ENCODE peak calls at places on chromosomes 12 and 14, in six cellular contexts. One of them, this sample, is unnamed. For H3K4me1, the result is how much of the 10 kb centered on the place peaks cover.

GRCh38 chr14:54083549-54084239 is 127.1 kb upstream of the BMP4 start:
- DNase-seq in HepG2: peak
- DNase-seq in SK-N-SH: no peak
- DNase-seq in transverse colon: no peak
- DNase-seq in stomach: no peak
- DNase-seq in H1: no peak
- DNase-seq in this sample: no peak

GRCh38 chr14:103508521-103508920 is 14.1 kb downstream of the CKB start:
- DNase-seq in HepG2: no peak
- DNase-seq in SK-N-SH: no peak
- DNase-seq in transverse colon: no peak
- DNase-seq in stomach: no peak
- DNase-seq in H1: no peak
- DNase-seq in this sample: no peak

GRCh38 chr12:642633-643477 is 20.4 kb downstream of the NINJ2 start:
- DNase-seq in HepG2: no peak
- DNase-seq in SK-N-SH: peak
- DNase-seq in transverse colon: peak
- DNase-seq in stomach: peak
- DNase-seq in H1: peak
- DNase-seq in this sample: peak

GRCh38 chr12:57553343-57554202 is 3.7 kb downstream of the KIF5A start:
- DNase-seq in HepG2: no peak
- DNase-seq in SK-N-SH: peak
- DNase-seq in transverse colon: no peak
- DNase-seq in stomach: no peak
- DNase-seq in H1: no peak
- DNase-seq in this sample: no peak

GRCh38 chr14:102903248-102903888 is 19.1 kb upstream of the AMN start:
- DNase-seq in HepG2: no peak
- DNase-seq in SK-N-SH: peak
- DNase-seq in transverse colon: no peak
- DNase-seq in stomach: no peak
- DNase-seq in H1: no peak
- DNase-seq in this sample: peak

GRCh38 chr14:91685600-91685999 is 46.3 kb downstream of the CATSPERB start:
- DNase-seq in HepG2: no peak
- DNase-seq in SK-N-SH: no peak
- DNase-seq in transverse colon: no peak
- DNase-seq in stomach: no peak
- DNase-seq in H1: no peak
- DNase-seq in this sample: no peak

GRCh38 chr14:59283380-59283779 is 94.9 kb downstream of the DAAM1 start:
- DNase-seq in HepG2: peak
- DNase-seq in SK-N-SH: no peak
- DNase-seq in transverse colon: no peak
- DNase-seq in stomach: no peak
- DNase-seq in H1: no peak
- DNase-seq in this sample: no peak

GRCh38 chr12:119051474-119051873 is 70.1 kb downstream of the SRRM4 start:
- DNase-seq in HepG2: no peak
- DNase-seq in SK-N-SH: no peak
- DNase-seq in transverse colon: no peak
- DNase-seq in stomach: no peak
- DNase-seq in H1: no peak
- DNase-seq in this sample: no peak

GRCh38 chr12:107917912-107918800 is 143.7 kb downstream of the ASCL4 start:
- DNase-seq in HepG2: peak
- DNase-seq in SK-N-SH: peak
- DNase-seq in transverse colon: no peak
- DNase-seq in stomach: no peak
- DNase-seq in H1: no peak
- DNase-seq in this sample: no peak

GRCh38 chr14:54050759-54051158 is 94.1 kb upstream of the BMP4 start:
- DNase-seq in HepG2: no peak
- DNase-seq in SK-N-SH: no peak
- DNase-seq in transverse colon: no peak
- DNase-seq in stomach: peak
- DNase-seq in H1: no peak
- DNase-seq in this sample: peak

GRCh38 chr12:71135812-71136176 is 22.0 kb downstream of the TSPAN8 start:
- DNase-seq in HepG2: no peak
- DNase-seq in SK-N-SH: no peak
- DNase-seq in transverse colon: no peak
- DNase-seq in stomach: no peak
- DNase-seq in H1: no peak
- DNase-seq in this sample: no peak

GRCh38 chr12:131114942-131115584 is 161.4 kb downstream of the ADGRD1 start:
- DNase-seq in HepG2: no peak
- DNase-seq in SK-N-SH: no peak
- DNase-seq in transverse colon: no peak
- DNase-seq in stomach: no peak
- DNase-seq in H1: no peak
- DNase-seq in this sample: no peak

GRCh38 chr12:79302171-79302841 is 388.5 kb downstream of the PAWR start:
- DNase-seq in HepG2: no peak
- DNase-seq in SK-N-SH: no peak
- DNase-seq in transverse colon: no peak
- DNase-seq in stomach: no peak
- DNase-seq in H1: no peak
- DNase-seq in this sample: no peak

DNA sequence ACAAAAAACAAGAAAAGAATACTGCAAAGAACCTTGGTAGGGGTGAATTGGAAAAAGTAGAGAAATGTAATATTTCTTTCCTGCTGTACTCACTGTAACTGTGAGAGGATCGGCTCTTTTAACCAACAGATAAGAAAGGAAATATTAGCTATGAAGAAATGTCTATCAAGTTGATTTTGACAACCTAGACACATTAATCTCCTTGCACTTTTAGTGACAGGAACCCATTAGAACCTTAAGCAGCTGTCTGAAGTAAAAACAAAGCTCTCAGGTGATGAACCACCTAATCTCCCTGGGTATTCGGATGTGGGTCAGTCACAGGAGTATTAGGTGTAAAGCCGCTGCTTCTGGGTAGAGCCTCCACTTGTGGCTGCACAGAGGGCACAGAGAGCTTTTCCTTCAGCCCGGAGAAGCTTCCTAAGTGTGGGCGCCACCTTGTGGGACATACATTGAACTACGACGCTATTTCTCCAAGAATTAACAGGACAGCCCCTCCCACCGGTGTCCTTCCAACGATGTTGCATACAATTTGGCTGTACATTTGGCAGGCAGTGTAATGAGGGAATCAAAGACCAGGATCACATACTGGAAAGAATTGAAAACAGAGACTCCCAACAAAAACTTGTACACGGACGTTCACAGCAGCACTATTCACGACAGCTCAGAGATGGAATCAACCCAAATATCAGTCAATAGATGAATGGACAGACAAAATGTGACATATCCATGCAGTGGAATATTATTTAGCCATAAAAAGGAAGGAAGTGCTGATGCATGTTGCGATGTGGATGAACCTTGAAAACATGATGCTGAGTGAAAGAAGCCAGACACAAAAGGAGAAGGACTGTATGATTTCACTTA is 28.9 kb upstream of the MAPKAPK5 start:
- DNase-seq in HepG2: peak
- DNase-seq in SK-N-SH: peak
- DNase-seq in transverse colon: peak
- DNase-seq in stomach: peak
- DNase-seq in H1: peak
- DNase-seq in this sample: peak
- TF ChIP-seq EP300 in HepG2: no peak
- TF ChIP-seq EP300 in SK-N-SH: no peak
- TF ChIP-seq EP300 in transverse colon: no peak
- TF ChIP-seq EP300 in stomach: no peak
- TF ChIP-seq EP300 in H1: no peak
- TF ChIP-seq EP300 in this sample: no peak

GRCh38 chr12:3607039-3607719 is 116.2 kb downstream of the PRMT8 start:
- DNase-seq in HepG2: no peak
- DNase-seq in SK-N-SH: no peak
- DNase-seq in transverse colon: no peak
- DNase-seq in stomach: no peak
- DNase-seq in H1: no peak
- DNase-seq in this sample: no peak
- H3K4me1 ChIP-seq in HepG2: under half
- H3K4me1 ChIP-seq in SK-N-SH: under half
- H3K4me1 ChIP-seq in transverse colon: under half
- H3K4me1 ChIP-seq in stomach: under half
- H3K4me1 ChIP-seq in H1: under half
- H3K4me1 ChIP-seq in this sample: under half

DNA sequence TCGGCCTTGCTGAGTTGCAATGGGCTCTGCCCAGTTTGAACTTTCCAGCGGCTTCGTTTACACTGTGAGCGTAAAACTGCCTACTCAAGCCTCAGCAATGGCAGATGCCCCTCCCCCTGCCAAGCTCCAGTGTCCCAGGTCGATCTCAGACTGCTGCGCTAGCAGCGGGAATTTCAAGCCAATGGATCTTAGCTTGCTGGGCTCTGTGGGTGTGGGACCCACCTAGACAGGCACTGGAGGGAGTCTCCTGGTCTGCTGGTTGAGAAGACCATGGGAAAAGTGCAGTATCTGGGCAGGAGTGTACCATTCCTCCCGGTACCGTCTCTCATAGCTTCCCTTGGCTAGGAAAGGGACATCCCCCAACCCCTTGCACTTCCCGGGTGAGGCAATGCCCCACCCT is 88.2 kb downstream of the KLHL28 start:
- DNase-seq in HepG2: peak
- DNase-seq in SK-N-SH: no peak
- DNase-seq in transverse colon: no peak
- DNase-seq in stomach: no peak
- DNase-seq in H1: no peak
- DNase-seq in this sample: no peak
- H3K27ac ChIP-seq in HepG2: no peak
- H3K27ac ChIP-seq in SK-N-SH: no peak
- H3K27ac ChIP-seq in transverse colon: no peak
- H3K27ac ChIP-seq in stomach: no peak
- H3K27ac ChIP-seq in H1: no peak
- H3K27ac ChIP-seq in this sample: no peak

GRCh38 chr14:100664841-100665425 is 61.8 kb upstream of the DLK1 start:
- DNase-seq in HepG2: no peak
- DNase-seq in SK-N-SH: no peak
- DNase-seq in transverse colon: no peak
- DNase-seq in stomach: no peak
- DNase-seq in H1: no peak
- DNase-seq in this sample: no peak
- TF ChIP-seq EP300 in HepG2: no peak
- TF ChIP-seq EP300 in SK-N-SH: no peak
- TF ChIP-seq EP300 in transverse colon: no peak
- TF ChIP-seq EP300 in stomach: no peak
- TF ChIP-seq EP300 in H1: no peak
- TF ChIP-seq EP300 in this sample: no peak

DNA sequence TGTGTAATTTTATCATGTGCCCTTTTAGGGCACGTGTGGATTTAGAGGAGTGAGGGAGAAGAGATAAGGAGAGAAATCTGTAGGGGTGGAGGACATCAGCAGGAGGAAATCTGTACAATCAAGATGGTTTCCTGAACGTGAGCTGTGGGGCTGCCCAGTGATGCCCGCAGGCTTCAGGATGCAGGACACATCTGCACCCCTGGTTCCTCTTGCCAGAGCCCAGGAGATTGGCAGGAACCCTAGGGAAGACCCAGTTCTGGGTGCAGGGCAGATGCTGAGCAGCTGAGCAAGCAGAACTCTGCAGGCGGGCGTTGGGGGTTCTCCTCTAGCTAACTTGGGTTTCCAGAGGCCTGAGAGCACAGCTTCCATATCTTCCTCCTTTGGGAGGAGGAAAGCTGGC is 11.7 kb upstream of the TESPA1 start:
- DNase-seq in HepG2: no peak
- DNase-seq in SK-N-SH: no peak
- DNase-seq in transverse colon: no peak
- DNase-seq in stomach: no peak
- DNase-seq in H1: no peak
- DNase-seq in this sample: no peak
- H3K4me1 ChIP-seq in HepG2: under half
- H3K4me1 ChIP-seq in SK-N-SH: under half
- H3K4me1 ChIP-seq in transverse colon: under half
- H3K4me1 ChIP-seq in stomach: under half
- H3K4me1 ChIP-seq in H1: under half
- H3K4me1 ChIP-seq in this sample: under half

DNA sequence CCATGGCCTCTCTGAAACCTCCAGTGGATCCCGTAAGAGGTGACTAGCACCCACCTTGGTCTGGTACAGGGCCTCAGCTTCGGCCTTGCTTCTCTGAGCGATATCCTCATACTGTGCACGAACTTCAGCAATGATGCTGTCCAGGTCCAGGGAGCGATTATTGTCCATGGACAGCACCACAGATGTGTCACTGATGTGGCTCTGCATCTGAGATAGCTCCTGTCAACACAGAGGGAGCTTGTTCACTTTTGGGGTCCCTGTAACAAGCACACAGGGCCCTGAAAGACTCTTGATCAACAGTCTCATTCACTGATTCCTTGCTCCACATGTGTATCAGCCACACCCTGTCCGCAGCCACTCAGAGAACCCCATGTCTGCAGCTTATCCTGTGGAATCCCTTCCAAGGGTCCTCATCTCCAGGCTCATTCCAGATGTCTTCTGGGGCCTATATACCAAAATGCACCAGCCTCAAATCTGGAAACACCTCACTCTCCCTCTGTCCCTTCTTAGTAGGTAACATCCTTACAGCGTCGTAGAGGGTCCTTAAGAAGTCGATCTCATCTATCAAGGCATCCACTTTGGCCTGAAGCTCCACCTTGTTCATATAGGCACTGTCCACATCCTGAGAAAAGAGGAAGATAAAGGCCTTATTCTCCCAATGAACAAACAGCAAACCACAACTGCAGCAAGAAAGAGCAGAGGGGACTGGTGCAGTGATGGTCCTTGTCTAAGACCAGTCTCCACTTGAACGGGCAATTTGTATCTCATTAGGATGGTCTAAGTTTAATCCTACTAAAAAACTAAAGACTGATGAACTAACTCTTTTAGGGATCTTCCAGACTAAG is 3.5 kb downstream of the KRT3 start:
- DNase-seq in HepG2: no peak
- DNase-seq in SK-N-SH: no peak
- DNase-seq in transverse colon: no peak
- DNase-seq in stomach: no peak
- DNase-seq in H1: no peak
- DNase-seq in this sample: no peak
- H3K27ac ChIP-seq in HepG2: no peak
- H3K27ac ChIP-seq in SK-N-SH: no peak
- H3K27ac ChIP-seq in transverse colon: no peak
- H3K27ac ChIP-seq in stomach: no peak
- H3K27ac ChIP-seq in H1: no peak
- H3K27ac ChIP-seq in this sample: no peak

This sample was measured in upper lobe of left lung.